ENCODE peak calls at places on chromosomes 5 and 9, in eight cellular contexts. E is T-helper 9 cell, U is fibroblast of the aortic adventitia, Q is head of caudate nucleus, Y is SW 1271, L is skeletal muscle cell, Z is NCI-H774, S is NCI-H2029. F is an unnamed sample.

GRCh38 chr9:133569891-133570651 is 35.6 kb downstream of the ADAMTSL2 start:
- DNase-seq in E (no peak), U (no peak), Q (no peak), Y (no peak), L (no peak), Z (no peak), S (peak), F (no peak)

GRCh38 chr9:69380811-69381210 is 55.8 kb downstream of the ENTREP1 start:
- DNase-seq in E (no peak), U (no peak), Q (no peak), Y (no peak), L (no peak), Z (no peak), S (no peak), F (no peak)

GRCh38 chr5:93158841-93159240 is 422.2 kb downstream of the NR2F1-AS1 start:
- DNase-seq in E (no peak), U (no peak), Q (no peak), Y (no peak), L (no peak), Z (no peak), S (no peak), F (no peak)

GRCh38 chr5:72138943-72139467 is 31.7 kb downstream of the MAP1B start:
- DNase-seq in E (no peak), U (peak), Q (no peak), Y (no peak), L (peak), Z (no peak), S (no peak), F (no peak)

GRCh38 chr5:25688156-25688555 is 1043.4 kb upstream of the CDH10 start:
- DNase-seq in E (no peak), U (no peak), Q (no peak), Y (no peak), L (no peak), Z (no peak), S (no peak), F (no peak)

GRCh38 chr5:69467442-69468225 is 25.0 kb upstream of the OCLN start:
- DNase-seq in E (no peak), U (no peak), Q (no peak), Y (no peak), L (no peak), Z (no peak), S (no peak), F (no peak)

GRCh38 chr5:139061274-139061673 is 136.9 kb downstream of the SIL1 start:
- DNase-seq in E (no peak), U (peak), Q (no peak), Y (no peak), L (peak), Z (no peak), S (peak), F (no peak)

GRCh38 chr9:114107286-114108001 is 8.4 kb upstream of the KIF12 start:
- DNase-seq in E (no peak), U (no peak), Q (no peak), Y (no peak), L (no peak), Z (no peak), S (no peak), F (no peak)

GRCh38 chr5:74017786-74018211 is 391.8 kb downstream of the ARHGEF28 start:
- DNase-seq in E (no peak), U (peak), Q (peak), Y (peak), L (peak), Z (no peak), S (peak), F (no peak)

GRCh38 chr9:13932472-13933267 is 381.3 kb downstream of the NFIB start:
- DNase-seq in E (no peak), U (no peak), Q (no peak), Y (no peak), L (no peak), Z (no peak), S (no peak), F (no peak)

GRCh38 chr5:132387649-132388117 is 18.2 kb downstream of the SLC22A5 start:
- DNase-seq in E (no peak), U (peak), Q (no peak), Y (peak), L (peak), Z (no peak), S (peak), F (no peak)